ENCODE peak calls at places on chromosomes 7 and 10, in seven cellular contexts. N is K562; W is PC-3; Q is SJSA1; F is upper lobe of right lung; X is naive thymus-derived CD4-positive, alpha-beta T cell; O is aorta. H is an unnamed sample. For H3K9me3 and H3K36me3, the result is how much of the 10 kb centered on the place peaks cover.

GRCh38 chr10:43284341-43284910 is 17.6 kb upstream of the RASGEF1A start:
- DNase-seq in N (no peak), W (peak), Q (no peak), F (no peak), X (no peak), O (no peak), H (no peak)

GRCh38 chr7:73999664-74000420 is 28.1 kb upstream of the ELN start:
- DNase-seq in N (no peak), W (no peak), Q (peak), F (no peak), X (no peak), O (peak), H (no peak)

GRCh38 chr7:101277155-101277554 is 32.3 kb upstream of the FIS1 start:
- DNase-seq in N (no peak), W (no peak), Q (no peak), F (no peak), X (no peak), O (no peak), H (no peak)

GRCh38 chr7:148303295-148304013 is 287.1 kb upstream of the C7orf33 start:
- DNase-seq in N (no peak), W (peak), Q (no peak), F (no peak), X (no peak), O (peak), H (no peak)

GRCh38 chr7:136941815-136942214 is 73.4 kb downstream of the CHRM2 start:
- DNase-seq in N (no peak), W (no peak), Q (no peak), F (no peak), X (no peak), O (no peak), H (no peak)

GRCh38 chr7:7808626-7809025 is 90.2 kb upstream of the RPA3 start:
- DNase-seq in N (no peak), W (no peak), Q (no peak), F (no peak), X (no peak), O (no peak), H (no peak)

GRCh38 chr10:1180836-1181235 is 124.7 kb downstream of the WDR37 start:
- DNase-seq in N (no peak), W (no peak), Q (no peak), F (peak), X (no peak), O (no peak), H (no peak)

GRCh38 chr10:133166504-133166827 is 6.4 kb downstream of the KNDC1 start:
- DNase-seq in N (no peak), W (no peak), Q (no peak), F (no peak), X (no peak), O (peak), H (no peak)

GRCh38 chr7:76142861-76143260 is 58.8 kb upstream of the SRRM3 start:
- DNase-seq in N (no peak), W (no peak), Q (no peak), F (no peak), X (no peak), O (no peak), H (no peak)

GRCh38 chr7:115183431-115184057 is 261.6 kb downstream of the MDFIC start:
- DNase-seq in N (no peak), W (no peak), Q (no peak), F (no peak), X (peak), O (no peak), H (no peak)

GRCh38 chr7:5429857-5430611 is 6.4 kb upstream of the TNRC18 start:
- DNase-seq in N (no peak), W (peak), Q (no peak), F (no peak), X (no peak), O (no peak), H (no peak)

GRCh38 chr10:60894816-60895215 is 49.2 kb downstream of the RHOBTB1 start:
- DNase-seq in N (no peak), W (no peak), Q (no peak), F (no peak), X (no peak), O (no peak), H (no peak)

GRCh38 chr10:52020702-52021101 is 293.4 kb upstream of the DKK1 start:
- DNase-seq in N (no peak), W (no peak), Q (no peak), F (no peak), X (no peak), O (no peak), H (no peak)

GRCh38 chr10:85786401-85786899 is 580.1 kb downstream of the GRID1 start:
- DNase-seq in N (peak), W (no peak), Q (no peak), F (no peak), X (no peak), O (no peak), H (peak)

GRCh38 chr10:124010024-124010423 is 83.4 kb downstream of the CHST15 start:
- DNase-seq in N (no peak), W (no peak), Q (no peak), F (peak), X (no peak), O (no peak), H (no peak)

GRCh38 chr7:130735273-130735716 is 1.3 kb upstream of the KLF14 start:
- DNase-seq in N (no peak), W (no peak), Q (no peak), F (no peak), X (no peak), O (no peak), H (no peak)

GRCh38 chr10:2048337-2048973 is 311.1 kb upstream of the ADARB2 start:
- DNase-seq in N (no peak), W (no peak), Q (no peak), F (no peak), X (no peak), O (no peak), H (no peak)

GRCh38 chr7:1081931-1082401 is 5.9 kb upstream of the GPER1 start:
- DNase-seq in N (peak), W (no peak), Q (no peak), F (no peak), X (no peak), O (no peak), H (no peak)

GRCh38 chr10:97168645-97169044 is 17.1 kb downstream of the SLIT1 start:
- DNase-seq in N (no peak), W (no peak), Q (no peak), F (no peak), X (no peak), O (no peak), H (no peak)

GRCh38 chr7:108291791-108292440 is 161.8 kb upstream of the LAMB4 start:
- DNase-seq in N (no peak), W (no peak), Q (no peak), F (no peak), X (no peak), O (no peak), H (no peak)

GRCh38 chr10:101718681-101719275 is 23.8 kb upstream of the FBXW4 start:
- DNase-seq in N (no peak), W (no peak), Q (no peak), F (no peak), X (no peak), O (no peak), H (no peak)

GRCh38 chr10:18713077-18713476 is 53.8 kb downstream of the ARL5B start:
- DNase-seq in N (no peak), W (peak), Q (no peak), F (no peak), X (no peak), O (no peak), H (no peak)

GRCh38 chr7:90836937-90837336 is 240.8 kb downstream of the CDK14 start:
- DNase-seq in N (no peak), W (no peak), Q (no peak), F (no peak), X (no peak), O (no peak), H (no peak)

GRCh38 chr10:102656026-102656425 is 11.7 kb downstream of the TRIM8 start:
- DNase-seq in N (no peak), W (no peak), Q (no peak), F (no peak), X (no peak), O (no peak), H (no peak)

GRCh38 chr7:69277361-69277760 is 320.9 kb upstream of the AUTS2 start:
- DNase-seq in N (no peak), W (no peak), Q (no peak), F (no peak), X (no peak), O (no peak), H (no peak)
- H3K9me3 ChIP-seq in N (under half), W (under half), Q (under half), F (under half), X (under half), O (under half), H (under half)

GRCh38 chr7:44565795-44566559 is 7.7 kb downstream of the DDX56 start:
- DNase-seq in N (peak), W (no peak), Q (no peak), F (no peak), X (no peak), O (no peak), H (no peak)

GRCh38 chr7:44566680-44567079 is 7.0 kb downstream of the DDX56 start:
- DNase-seq in N (no peak), W (no peak), Q (no peak), F (no peak), X (no peak), O (no peak), H (no peak)

GRCh38 chr7:44564606-44565005 is 9.1 kb downstream of the DDX56 start:
- DNase-seq in N (peak), W (no peak), Q (no peak), F (no peak), X (no peak), O (no peak), H (no peak)

GRCh38 chr7:44563171-44563679 is 10.5 kb downstream of the DDX56 start:
- DNase-seq in N (no peak), W (no peak), Q (no peak), F (no peak), X (no peak), O (no peak), H (no peak)

GRCh38 chr7:44565097-44565794 is 8.5 kb downstream of the DDX56 start:
- DNase-seq in N (peak), W (peak), Q (peak), F (peak), X (peak), O (peak), H (peak)
- H3K36me3 ChIP-seq in N (half or more), W (under half), Q (half or more), F (half or more), X (under half), O (under half), H (half or more)

GRCh38 chr7:150515248-150515647 is 576 bp downstream of the GIMAP7 start:
- DNase-seq in N (no peak), W (no peak), Q (no peak), F (no peak), X (peak), O (no peak), H (no peak)

GRCh38 chr7:150514748-150515222 is at the start of gene GIMAP7:
- DNase-seq in N (no peak), W (no peak), Q (no peak), F (no peak), X (peak), O (peak), H (no peak)

GRCh38 chr7:150516956-150517355 is 2.3 kb downstream of the GIMAP7 start:
- DNase-seq in N (no peak), W (no peak), Q (no peak), F (no peak), X (no peak), O (no peak), H (no peak)

GRCh38 chr7:150513758-150514157 is 914 bp upstream of the GIMAP7 start:
- DNase-seq in N (no peak), W (no peak), Q (no peak), F (no peak), X (no peak), O (peak), H (no peak)

DNA sequence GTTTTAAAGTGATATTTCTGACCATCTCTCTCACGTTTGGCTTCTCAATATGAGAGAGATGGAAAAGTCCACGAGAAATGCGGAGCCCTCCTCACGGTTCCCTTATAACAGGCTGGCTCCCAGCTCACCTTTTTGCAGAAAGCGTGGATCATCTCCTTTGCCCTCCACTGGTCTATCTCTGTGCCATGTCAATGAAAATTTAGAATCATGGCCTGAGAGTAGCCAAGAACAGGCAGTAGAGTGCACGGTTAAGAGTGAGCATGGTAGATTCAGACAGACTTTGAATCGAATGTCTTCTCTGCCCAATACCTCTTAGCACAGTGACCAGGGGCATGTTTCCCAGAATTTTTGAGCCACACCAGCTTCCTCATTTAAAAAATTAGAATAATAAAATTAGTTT is 1.1 kb downstream of the GIMAP7 start:
- DNase-seq in N (no peak), W (no peak), Q (no peak), F (no peak), X (no peak), O (no peak), H (no peak)
- H3K4me3 ChIP-seq in N (no peak), W (no peak), Q (no peak), F (peak), X (peak), O (no peak), H (no peak)

GRCh38 chr10:131841131-131841661 is 59.6 kb upstream of the PPP2R2D start:
- DNase-seq in N (no peak), W (no peak), Q (peak), F (peak), X (no peak), O (peak), H (no peak)

GRCh38 chr10:131843089-131843595 is 57.7 kb upstream of the PPP2R2D start:
- DNase-seq in N (no peak), W (no peak), Q (peak), F (peak), X (no peak), O (peak), H (no peak)

GRCh38 chr10:131840788-131841118 is 60.1 kb upstream of the PPP2R2D start:
- DNase-seq in N (no peak), W (no peak), Q (no peak), F (no peak), X (no peak), O (no peak), H (no peak)

GRCh38 chr10:131842351-131843088 is 58.3 kb upstream of the PPP2R2D start:
- DNase-seq in N (no peak), W (no peak), Q (peak), F (peak), X (no peak), O (peak), H (no peak)

DNA sequence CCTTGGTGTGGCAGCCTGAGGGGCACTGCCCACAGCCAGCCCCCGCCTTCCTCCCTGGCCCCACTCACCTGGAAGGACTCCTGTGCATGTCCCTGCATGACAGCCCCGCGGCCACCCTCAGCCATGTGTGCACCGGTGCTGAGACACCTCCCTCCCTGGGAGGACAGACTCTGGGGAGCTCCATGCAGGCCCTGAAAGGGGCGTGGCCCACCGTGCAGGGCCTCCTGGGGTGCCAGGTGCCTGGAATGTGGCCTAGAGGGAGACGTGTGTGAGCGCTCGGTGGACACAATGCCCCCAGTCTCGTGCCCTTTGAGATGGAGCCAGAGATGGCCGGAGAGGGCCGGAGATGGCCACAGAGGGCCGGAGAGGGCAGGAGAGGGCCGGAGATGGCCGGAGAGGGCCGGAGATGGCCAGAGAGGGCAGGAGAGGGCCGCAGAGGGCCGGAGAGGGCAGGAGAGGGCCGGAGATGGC is 59.1 kb upstream of the PPP2R2D start:
- DNase-seq in N (no peak), W (no peak), Q (peak), F (no peak), X (no peak), O (peak), H (no peak)
- H3K9me3 ChIP-seq in N (under half), W (under half), Q (under half), F (under half), X (under half), O (under half), H (under half)

DNA sequence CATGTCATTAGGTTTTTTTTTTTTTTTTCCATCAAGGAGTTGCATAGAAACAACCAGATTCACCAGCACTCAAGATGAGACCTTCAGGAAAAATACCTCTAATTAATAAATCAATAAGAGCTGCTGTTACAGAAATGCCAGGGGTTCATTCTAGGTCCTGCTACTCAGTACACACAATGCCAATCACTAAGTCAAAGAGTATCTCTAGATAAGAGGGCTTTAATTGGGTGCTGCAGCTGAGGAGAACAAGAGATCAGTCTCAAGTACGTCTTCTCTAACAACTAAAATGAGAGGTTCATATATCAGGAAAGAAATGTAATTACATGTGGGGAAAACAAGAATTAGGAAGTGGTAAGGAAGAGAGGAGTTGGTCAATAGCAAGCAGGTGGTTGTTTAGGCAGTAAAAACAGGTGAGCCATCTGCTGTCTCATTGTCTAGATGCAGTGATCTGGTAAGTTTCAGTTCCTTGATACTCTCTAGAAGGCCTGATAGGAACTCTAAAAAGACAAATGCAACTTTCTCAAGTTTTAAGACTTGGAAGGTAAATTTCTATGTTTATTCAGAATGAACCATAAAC is 272.9 kb upstream of the ZWINT start:
- DNase-seq in N (no peak), W (no peak), Q (no peak), F (no peak), X (no peak), O (no peak), H (no peak)
- H3K36me3 ChIP-seq in N (under half), W (under half), Q (under half), F (under half), X (under half), O (under half), H (under half)

DNA sequence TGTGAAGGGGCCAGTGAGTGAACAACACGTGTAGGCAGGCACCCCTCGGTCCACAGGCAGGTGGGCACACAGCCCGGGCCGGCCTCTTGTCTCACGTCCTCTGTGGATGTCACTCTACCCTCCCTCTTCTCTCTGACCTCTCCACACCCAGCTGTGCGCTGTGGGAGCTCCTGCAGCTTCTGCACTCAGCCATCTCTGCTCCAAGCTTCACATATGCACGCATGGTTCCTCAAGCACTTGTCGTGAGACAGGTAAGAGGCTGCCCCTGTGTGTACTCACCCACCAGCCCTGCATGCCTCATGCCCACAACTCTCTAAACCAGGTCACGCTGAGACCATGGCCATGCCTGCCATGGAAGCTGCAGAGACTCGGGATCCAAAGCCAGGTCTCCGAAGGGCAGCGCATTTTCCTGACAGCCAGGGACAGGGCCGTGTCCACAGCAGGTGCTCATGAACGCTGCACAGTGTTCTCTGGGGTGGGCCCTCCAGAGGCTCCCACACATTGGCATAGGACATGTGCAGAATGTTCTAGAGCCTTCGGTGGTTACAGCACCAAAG is 477.5 kb downstream of the PTPRN2 start:
- DNase-seq in N (no peak), W (no peak), Q (peak), F (no peak), X (no peak), O (no peak), H (no peak)
- H3K4me3 ChIP-seq in N (no peak), W (no peak), Q (no peak), F (no peak), X (no peak), O (no peak), H (no peak)

GRCh38 chr7:6691103-6691502 is 15.6 kb downstream of the ZNF12 start:
- DNase-seq in N (no peak), W (no peak), Q (no peak), F (no peak), X (no peak), O (no peak), H (no peak)
- H3K9me3 ChIP-seq in N (half or more), W (half or more), Q (half or more), F (half or more), X (half or more), O (under half), H (half or more)